ENCODE peak calls at places on chromosome 1, in nine cellular contexts. S is thoracic aorta; Y is NCI-H187; L is activated CD8-positive, alpha-beta memory T cell treated with anti-CD3 and anti-CD28 coated beads for 4 hours; E is left lung; N is stimulated activated CD4-positive, alpha-beta T cell treated with anti-CD3 and anti-CD28 coated beads, Interleukin-4, amount 100 ng/mL, for 48 hours; G is transverse colon; R is NCI-H1694; K is lung. H is an unnamed sample.

GRCh38 chr1:20485527-20486456 is at the start of gene CAMK2N1:
- DNase-seq in N (peak), Y (no peak), E (peak), R (no peak), L (peak), K (no peak), G (peak), S (no peak), H (peak)

GRCh38 chr1:168333562-168334256 is 53.0 kb downstream of the TBX19 start:
- DNase-seq in N (no peak), L (no peak), G (no peak), E (no peak), S (no peak), K (no peak), Y (no peak), R (no peak), H (no peak)

GRCh38 chr1:10860218-10860617 is 63.8 kb upstream of the CASZ1 start:
- DNase-seq in R (no peak), L (no peak), Y (no peak), K (no peak), N (no peak), S (no peak), G (no peak), E (no peak), H (no peak)

GRCh38 chr1:54301494-54301893 is 101.5 kb downstream of the MRPL37 start:
- DNase-seq in S (no peak), L (no peak), E (no peak), N (no peak), Y (no peak), G (no peak), R (peak), K (no peak), H (no peak)

GRCh38 chr1:157091186-157091585 is 8.4 kb downstream of the ETV3L start:
- DNase-seq in L (no peak), N (no peak), R (no peak), K (no peak), E (no peak), G (no peak), S (no peak), Y (no peak), H (no peak)

GRCh38 chr1:77975386-77975785 is 3.5 kb downstream of the FUBP1 start:
- DNase-seq in G (no peak), K (no peak), E (no peak), L (no peak), N (no peak), S (no peak), Y (no peak), R (no peak), H (peak)

GRCh38 chr1:116067564-116067887 is 43.7 kb upstream of the MAB21L3 start:
- DNase-seq in K (no peak), E (no peak), R (no peak), G (no peak), Y (no peak), N (no peak), L (no peak), S (no peak), H (peak)

GRCh38 chr1:160993544-160993943 is 27.4 kb downstream of the F11R start:
- DNase-seq in E (no peak), K (no peak), S (no peak), Y (peak), L (no peak), G (no peak), R (no peak), N (no peak), H (peak)

GRCh38 chr1:12769976-12770505 is 3.5 kb upstream of the PRAMEF12 start:
- DNase-seq in E (no peak), S (no peak), G (no peak), L (no peak), N (no peak), Y (no peak), R (no peak), K (no peak), H (no peak)

GRCh38 chr1:214439352-214440119 is 111.9 kb downstream of the PTPN14 start:
- DNase-seq in G (peak), R (no peak), S (no peak), L (no peak), E (no peak), Y (peak), K (peak), N (peak), H (no peak)